ENCODE peak calls at places on chromosomes 4 and X, in six cellular contexts. B is HFF-Myc, S is T-cell, D is kidney epithelial cell, Y is keratinocyte, C is tibial nerve. Z is an unnamed sample.

GRCh38 chrX:27915617-27916016 is 65.6 kb downstream of the DCAF8L1 start:
- DNase-seq in B (peak), S (no peak), D (no peak), Y (no peak), C (no peak), Z (no peak)

GRCh38 chr4:42167709-42168108 is 15.3 kb upstream of the BEND4 start:
- DNase-seq in B (no peak), S (no peak), D (no peak), Y (no peak), C (no peak), Z (no peak)

GRCh38 chrX:29858714-29859113 is 356.6 kb upstream of the MAGEB2 start:
- DNase-seq in B (no peak), S (no peak), D (no peak), Y (no peak), C (no peak), Z (no peak)

GRCh38 chrX:46220822-46221221 is 324.4 kb downstream of the ZNF674 start:
- DNase-seq in B (no peak), S (no peak), D (no peak), Y (no peak), C (no peak), Z (no peak)

GRCh38 chr4:53608649-53609048 is 17.4 kb upstream of the LNX1 start:
- DNase-seq in B (no peak), S (no peak), D (no peak), Y (no peak), C (no peak), Z (no peak)

GRCh38 chr4:90317785-90318184 is 190.6 kb downstream of the CCSER1 start:
- DNase-seq in B (peak), S (no peak), D (peak), Y (no peak), C (no peak), Z (no peak)

GRCh38 chrX:41085105-41085882 is at the start of gene USP9X:
- DNase-seq in B (peak), S (peak), D (peak), Y (no peak), C (peak), Z (peak)

GRCh38 chr4:21209854-21210253 is 509.6 kb downstream of the PACRGL start:
- DNase-seq in B (no peak), S (no peak), D (no peak), Y (no peak), C (no peak), Z (no peak)

GRCh38 chr4:24775209-24775608 is 20.2 kb upstream of the SOD3 start:
- DNase-seq in B (no peak), S (no peak), D (no peak), Y (no peak), C (no peak), Z (no peak)

GRCh38 chr4:99817310-99817885 is 771 bp downstream of the DAPP1 start:
- DNase-seq in B (no peak), S (no peak), D (no peak), Y (no peak), C (no peak), Z (no peak)

GRCh38 chrX:53435997-53436396 is 1.8 kb upstream of the HSD17B10 start:
- DNase-seq in B (no peak), S (peak), D (no peak), Y (no peak), C (peak), Z (peak)

GRCh38 chr4:17817027-17817426 is 6.2 kb downstream of the NCAPG start:
- DNase-seq in B (peak), S (no peak), D (peak), Y (no peak), C (no peak), Z (no peak)